ENCODE peak calls at places on chromosomes 13 and 19, in five cellular contexts. One of them, this sample, is unnamed.

GRCh38 chr19:5394907-5395505 is 54.4 kb upstream of the PTPRS start:
- DNase-seq in left ventricle myocardium inferior: no peak
- DNase-seq in T-cell: no peak
- DNase-seq in AG04450: no peak
- DNase-seq in fibroblast of mammary gland: no peak
- DNase-seq in this sample: no peak

GRCh38 chr13:86585826-86586225 is 786.6 kb upstream of the SLITRK6 start:
- DNase-seq in left ventricle myocardium inferior: peak; percentile 16
- DNase-seq in T-cell: no peak
- DNase-seq in AG04450: peak; percentile 89
- DNase-seq in fibroblast of mammary gland: peak; percentile 87
- DNase-seq in this sample: peak; percentile 41

GRCh38 chr13:23534090-23534489 is 36.1 kb upstream of the TNFRSF19 start:
- DNase-seq in left ventricle myocardium inferior: no peak
- DNase-seq in T-cell: no peak
- DNase-seq in AG04450: no peak
- DNase-seq in fibroblast of mammary gland: no peak
- DNase-seq in this sample: no peak

GRCh38 chr19:35905178-35905727 is 2.8 kb downstream of the TYROBP start:
- DNase-seq in left ventricle myocardium inferior: no peak
- DNase-seq in T-cell: no peak
- DNase-seq in AG04450: no peak
- DNase-seq in fibroblast of mammary gland: no peak
- DNase-seq in this sample: no peak

GRCh38 chr13:33543631-33544030 is 258.1 kb upstream of the STARD13 start:
- DNase-seq in left ventricle myocardium inferior: no peak
- DNase-seq in T-cell: no peak
- DNase-seq in AG04450: no peak
- DNase-seq in fibroblast of mammary gland: no peak
- DNase-seq in this sample: no peak

GRCh38 chr19:34838753-34839431 is 65.9 kb upstream of the ZNF599 start:
- DNase-seq in left ventricle myocardium inferior: no peak
- DNase-seq in T-cell: peak; percentile 10
- DNase-seq in AG04450: no peak
- DNase-seq in fibroblast of mammary gland: no peak
- DNase-seq in this sample: peak; percentile 26

GRCh38 chr13:84737671-84738070 is 855.4 kb upstream of the SLITRK1 start:
- DNase-seq in left ventricle myocardium inferior: no peak
- DNase-seq in T-cell: no peak
- DNase-seq in AG04450: no peak
- DNase-seq in fibroblast of mammary gland: no peak
- DNase-seq in this sample: no peak

GRCh38 chr13:43227721-43228120 is 204.3 kb downstream of the DNAJC15 start:
- DNase-seq in left ventricle myocardium inferior: no peak
- DNase-seq in T-cell: no peak
- DNase-seq in AG04450: no peak
- DNase-seq in fibroblast of mammary gland: peak; percentile 60
- DNase-seq in this sample: no peak

GRCh38 chr13:111423168-111423785 is 102.8 kb downstream of the TEX29 start:
- DNase-seq in left ventricle myocardium inferior: no peak
- DNase-seq in T-cell: no peak
- DNase-seq in AG04450: no peak
- DNase-seq in fibroblast of mammary gland: no peak
- DNase-seq in this sample: no peak

GRCh38 chr13:20074956-20075355 is 85.9 kb downstream of the GJA3 start:
- DNase-seq in left ventricle myocardium inferior: no peak
- DNase-seq in T-cell: no peak
- DNase-seq in AG04450: no peak
- DNase-seq in fibroblast of mammary gland: no peak
- DNase-seq in this sample: no peak

GRCh38 chr19:18940791-18941627 is at the start of gene HOMER3:
- DNase-seq in left ventricle myocardium inferior: peak; percentile 85
- DNase-seq in T-cell: peak; percentile 47
- DNase-seq in AG04450: no peak
- DNase-seq in fibroblast of mammary gland: peak; percentile 39
- DNase-seq in this sample: peak; percentile 88

GRCh38 chr13:27920677-27921420 is 1.0 kb downstream of the PDX1 start:
- DNase-seq in left ventricle myocardium inferior: no peak
- DNase-seq in T-cell: no peak
- DNase-seq in AG04450: no peak
- DNase-seq in fibroblast of mammary gland: peak; percentile 14
- DNase-seq in this sample: no peak

GRCh38 chr19:41367848-41368301 is 3.9 kb upstream of the B9D2 start:
- DNase-seq in left ventricle myocardium inferior: no peak
- DNase-seq in T-cell: no peak
- DNase-seq in AG04450: peak; percentile 81
- DNase-seq in fibroblast of mammary gland: peak; percentile 93
- DNase-seq in this sample: no peak

GRCh38 chr19:47331931-47332547 is at the start of gene C5AR2:
- DNase-seq in left ventricle myocardium inferior: no peak
- DNase-seq in T-cell: no peak
- DNase-seq in AG04450: no peak
- DNase-seq in fibroblast of mammary gland: peak; percentile 46
- DNase-seq in this sample: no peak

GRCh38 chr19:53157601-53158000 is 1.3 kb downstream of the ZNF347 start:
- DNase-seq in left ventricle myocardium inferior: no peak
- DNase-seq in T-cell: no peak
- DNase-seq in AG04450: no peak
- DNase-seq in fibroblast of mammary gland: peak; percentile 12
- DNase-seq in this sample: no peak

GRCh38 chr13:31042084-31042483 is 109.6 kb downstream of the TEX26 start:
- DNase-seq in left ventricle myocardium inferior: no peak
- DNase-seq in T-cell: no peak
- DNase-seq in AG04450: no peak
- DNase-seq in fibroblast of mammary gland: no peak
- DNase-seq in this sample: no peak

GRCh38 chr13:49840266-49840665 is 47.8 kb upstream of the KPNA3 start:
- DNase-seq in left ventricle myocardium inferior: no peak
- DNase-seq in T-cell: no peak
- DNase-seq in AG04450: no peak
- DNase-seq in fibroblast of mammary gland: no peak
- DNase-seq in this sample: no peak

GRCh38 chr19:3507371-3508120 is 1.4 kb downstream of the FZR1 start:
- DNase-seq in left ventricle myocardium inferior: no peak
- DNase-seq in T-cell: peak; percentile 17
- DNase-seq in AG04450: no peak
- DNase-seq in fibroblast of mammary gland: no peak
- DNase-seq in this sample: no peak

GRCh38 chr19:42131149-42132029 is 857 bp downstream of the POU2F2 start:
- DNase-seq in left ventricle myocardium inferior: no peak
- DNase-seq in T-cell: no peak
- DNase-seq in AG04450: no peak
- DNase-seq in fibroblast of mammary gland: no peak
- DNase-seq in this sample: no peak

GRCh38 chr19:44905437-44906160 is at the start of gene APOE:
- DNase-seq in left ventricle myocardium inferior: no peak
- DNase-seq in T-cell: no peak
- DNase-seq in AG04450: no peak
- DNase-seq in fibroblast of mammary gland: no peak
- DNase-seq in this sample: no peak

GRCh38 chr13:98972627-98973026 is 5.2 kb downstream of the DOCK9 start:
- DNase-seq in left ventricle myocardium inferior: no peak
- DNase-seq in T-cell: no peak
- DNase-seq in AG04450: no peak
- DNase-seq in fibroblast of mammary gland: no peak
- DNase-seq in this sample: no peak

GRCh38 chr13:51539887-51540286 is 44.4 kb upstream of the WDFY2 start:
- DNase-seq in left ventricle myocardium inferior: no peak
- DNase-seq in T-cell: no peak
- DNase-seq in AG04450: no peak
- DNase-seq in fibroblast of mammary gland: peak; percentile 81
- DNase-seq in this sample: no peak

GRCh38 chr19:1172353-1173159 is 1.5 kb downstream of the SBNO2 start:
- DNase-seq in left ventricle myocardium inferior: no peak
- DNase-seq in T-cell: no peak
- DNase-seq in AG04450: no peak
- DNase-seq in fibroblast of mammary gland: peak; percentile 61
- DNase-seq in this sample: peak; percentile 76

GRCh38 chr19:39124136-39124764 is 1.3 kb upstream of the PAK4 start:
- DNase-seq in left ventricle myocardium inferior: no peak
- DNase-seq in T-cell: no peak
- DNase-seq in AG04450: no peak
- DNase-seq in fibroblast of mammary gland: no peak
- DNase-seq in this sample: no peak

GRCh38 chr19:419721-420515 is 11.0 kb upstream of the C2CD4C start:
- DNase-seq in left ventricle myocardium inferior: no peak
- DNase-seq in T-cell: no peak
- DNase-seq in AG04450: no peak
- DNase-seq in fibroblast of mammary gland: no peak
- DNase-seq in this sample: no peak

This sample was measured in heart left ventricle.